ENCODE peak calls at places on chromosomes 16 and 17, in eight cellular contexts. G is PC-3; U is stimulated activated naive CD8-positive, alpha-beta T cell treated with anti-CD3 and anti-CD28 coated beads, Interleukin-15, Interleukin-2, amounts not matched to agents 100 U/mL and 50 U/mL, for 24 hours; A is CD8-positive, alpha-beta T cell; T is SK-N-SH treated with all-trans-retinoic acid at 6 μM for 48 hours; O is RWPE2; Y is CD4-positive, alpha-beta T cell; B is right lobe of liver. S is an unnamed sample.

GRCh38 chr16:49754495-49755290 is 101.2 kb downstream of the ZNF423 start:
- ATAC-seq in G (no peak), U (peak), A (no peak), T (peak), O (no peak), Y (no peak), B (peak), S (peak)

GRCh38 chr16:63067141-63067540 is 1030.9 kb upstream of the CDH8 start:
- ATAC-seq in G (no peak), U (no peak), A (no peak), T (no peak), O (no peak), Y (no peak), B (no peak), S (no peak)

GRCh38 chr16:85750827-85751641 is at the start of gene C16orf74:
- ATAC-seq in G (peak), U (peak), A (peak), T (peak), O (peak), Y (peak), B (peak), S (peak)

GRCh38 chr16:180101-180920 is at the start of gene HBQ1:
- ATAC-seq in G (peak), U (peak), A (peak), T (peak), O (peak), Y (no peak), B (peak), S (peak)

GRCh38 chr17:77208217-77208808 is 67.5 kb downstream of the SEC14L1 start:
- ATAC-seq in G (peak), U (no peak), A (no peak), T (peak), O (no peak), Y (no peak), B (peak), S (no peak)

GRCh38 chr17:35847633-35848373 is 20.9 kb downstream of the HEATR9 start:
- ATAC-seq in G (no peak), U (no peak), A (no peak), T (no peak), O (peak), Y (no peak), B (no peak), S (no peak)

GRCh38 chr17:62892870-62893338 is 73.1 kb upstream of the TANC2 start:
- ATAC-seq in G (peak), U (peak), A (peak), T (peak), O (peak), Y (peak), B (peak), S (no peak)

GRCh38 chr17:82105882-82106696 is 8.1 kb upstream of the FASN start:
- ATAC-seq in G (peak), U (peak), A (peak), T (peak), O (peak), Y (peak), B (peak), S (peak)

GRCh38 chr16:11788914-11789313 is 8.1 kb downstream of the ZC3H7A start:
- ATAC-seq in G (no peak), U (no peak), A (no peak), T (no peak), O (no peak), Y (peak), B (no peak), S (no peak)

GRCh38 chr17:33521784-33522183 is 228.7 kb upstream of the ASIC2 start:
- ATAC-seq in G (no peak), U (no peak), A (no peak), T (peak), O (peak), Y (no peak), B (peak), S (no peak)

GRCh38 chr17:5011928-5012327 is 14.2 kb downstream of the KIF1C start:
- ATAC-seq in G (peak), U (peak), A (no peak), T (peak), O (peak), Y (no peak), B (no peak), S (peak)

GRCh38 chr16:67264277-67264676 is 15.1 kb upstream of the PLEKHG4 start:
- ATAC-seq in G (no peak), U (peak), A (no peak), T (no peak), O (peak), Y (no peak), B (no peak), S (no peak)

GRCh38 chr17:77735341-77736206 is 222.9 kb upstream of the TNRC6C start:
- ATAC-seq in G (no peak), U (no peak), A (no peak), T (peak), O (peak), Y (no peak), B (no peak), S (no peak)

S was measured in stimulated activated memory B cell treated with anti-CD40 and anti-IgM and Interleukin-4, amounts not matched to agents 10 μg/mL and 1 μg/mL and 100 μg/mL, for 72 hours.